ENCODE peak calls at places on chromosome 22, in eight cellular contexts. One of them, this sample, is unnamed.

GRCh38 chr22:39212721-39213376 is 31.9 kb downstream of the PDGFB start:
- DNase-seq in CD8-positive, alpha-beta memory T cell: no peak
- DNase-seq in BJ: no peak
- DNase-seq in brain microvascular endothelial cell: no peak
- DNase-seq in pancreas: peak
- DNase-seq in bronchial epithelial cell: peak
- DNase-seq in fibroblast of lung: peak
- DNase-seq in astrocyte of the spinal cord: no peak
- DNase-seq in this sample: no peak

GRCh38 chr22:27124336-27125023 is 467.1 kb downstream of the MIAT start:
- DNase-seq in fibroblast of lung: no peak
- DNase-seq in brain microvascular endothelial cell: no peak
- DNase-seq in CD8-positive, alpha-beta memory T cell: no peak
- DNase-seq in pancreas: no peak
- DNase-seq in BJ: no peak
- DNase-seq in bronchial epithelial cell: no peak
- DNase-seq in astrocyte of the spinal cord: no peak
- DNase-seq in this sample: no peak

GRCh38 chr22:32334640-32335365 is 22.9 kb upstream of the RFPL3 start:
- DNase-seq in brain microvascular endothelial cell: no peak
- DNase-seq in pancreas: no peak
- DNase-seq in fibroblast of lung: no peak
- DNase-seq in CD8-positive, alpha-beta memory T cell: no peak
- DNase-seq in BJ: no peak
- DNase-seq in bronchial epithelial cell: no peak
- DNase-seq in astrocyte of the spinal cord: no peak
- DNase-seq in this sample: no peak

GRCh38 chr22:48241658-48242057 is 1479.2 kb downstream of the TBC1D22A start:
- DNase-seq in fibroblast of lung: no peak
- DNase-seq in bronchial epithelial cell: no peak
- DNase-seq in brain microvascular endothelial cell: no peak
- DNase-seq in astrocyte of the spinal cord: no peak
- DNase-seq in CD8-positive, alpha-beta memory T cell: no peak
- DNase-seq in pancreas: no peak
- DNase-seq in BJ: no peak
- DNase-seq in this sample: no peak

GRCh38 chr22:44263547-44263946 is 49.2 kb downstream of the SHISAL1 start:
- DNase-seq in CD8-positive, alpha-beta memory T cell: no peak
- DNase-seq in fibroblast of lung: no peak
- DNase-seq in bronchial epithelial cell: no peak
- DNase-seq in astrocyte of the spinal cord: no peak
- DNase-seq in BJ: no peak
- DNase-seq in brain microvascular endothelial cell: no peak
- DNase-seq in pancreas: no peak
- DNase-seq in this sample: no peak

GRCh38 chr22:50244420-50245213 is at the start of gene TUBGCP6:
- DNase-seq in fibroblast of lung: peak
- DNase-seq in CD8-positive, alpha-beta memory T cell: peak
- DNase-seq in brain microvascular endothelial cell: peak
- DNase-seq in bronchial epithelial cell: peak
- DNase-seq in pancreas: peak
- DNase-seq in BJ: no peak
- DNase-seq in astrocyte of the spinal cord: peak
- DNase-seq in this sample: peak

GRCh38 chr22:50622723-50623327 is 5.1 kb downstream of the ARSA start:
- DNase-seq in bronchial epithelial cell: peak
- DNase-seq in pancreas: peak
- DNase-seq in BJ: no peak
- DNase-seq in fibroblast of lung: no peak
- DNase-seq in brain microvascular endothelial cell: no peak
- DNase-seq in CD8-positive, alpha-beta memory T cell: no peak
- DNase-seq in astrocyte of the spinal cord: no peak
- DNase-seq in this sample: no peak

GRCh38 chr22:33781396-33781795 is 138.9 kb downstream of the LARGE1 start:
- DNase-seq in pancreas: no peak
- DNase-seq in astrocyte of the spinal cord: no peak
- DNase-seq in brain microvascular endothelial cell: peak
- DNase-seq in bronchial epithelial cell: no peak
- DNase-seq in CD8-positive, alpha-beta memory T cell: no peak
- DNase-seq in BJ: peak
- DNase-seq in fibroblast of lung: peak
- DNase-seq in this sample: no peak

GRCh38 chr22:36819112-36819511 is 2.3 kb upstream of the PVALB start:
- DNase-seq in fibroblast of lung: no peak
- DNase-seq in brain microvascular endothelial cell: no peak
- DNase-seq in bronchial epithelial cell: no peak
- DNase-seq in astrocyte of the spinal cord: no peak
- DNase-seq in BJ: no peak
- DNase-seq in CD8-positive, alpha-beta memory T cell: no peak
- DNase-seq in pancreas: no peak
- DNase-seq in this sample: no peak

GRCh38 chr22:25062378-25063095 is 110.0 kb downstream of the KIAA1671 start:
- DNase-seq in CD8-positive, alpha-beta memory T cell: peak
- DNase-seq in pancreas: no peak
- DNase-seq in fibroblast of lung: no peak
- DNase-seq in bronchial epithelial cell: no peak
- DNase-seq in BJ: no peak
- DNase-seq in astrocyte of the spinal cord: no peak
- DNase-seq in brain microvascular endothelial cell: no peak
- DNase-seq in this sample: no peak

GRCh38 chr22:30351226-30351625 is 5.5 kb downstream of the SF3A1 start:
- DNase-seq in CD8-positive, alpha-beta memory T cell: no peak
- DNase-seq in bronchial epithelial cell: no peak
- DNase-seq in BJ: peak
- DNase-seq in pancreas: no peak
- DNase-seq in fibroblast of lung: peak
- DNase-seq in astrocyte of the spinal cord: no peak
- DNase-seq in brain microvascular endothelial cell: no peak
- DNase-seq in this sample: no peak

GRCh38 chr22:44172370-44173108 is 8.2 kb upstream of the PARVG start:
- DNase-seq in fibroblast of lung: no peak
- DNase-seq in pancreas: peak
- DNase-seq in BJ: no peak
- DNase-seq in bronchial epithelial cell: no peak
- DNase-seq in astrocyte of the spinal cord: no peak
- DNase-seq in brain microvascular endothelial cell: peak
- DNase-seq in CD8-positive, alpha-beta memory T cell: no peak
- DNase-seq in this sample: no peak

GRCh38 chr22:36329217-36330078 is 58.3 kb downstream of the MYH9 start:
- DNase-seq in BJ: peak
- DNase-seq in fibroblast of lung: peak
- DNase-seq in pancreas: no peak
- DNase-seq in astrocyte of the spinal cord: peak
- DNase-seq in brain microvascular endothelial cell: peak
- DNase-seq in bronchial epithelial cell: peak
- DNase-seq in CD8-positive, alpha-beta memory T cell: peak
- DNase-seq in this sample: peak

GRCh38 chr22:44389926-44390925 is 77.5 kb upstream of the SHISAL1 start:
- DNase-seq in astrocyte of the spinal cord: no peak
- DNase-seq in bronchial epithelial cell: no peak
- DNase-seq in CD8-positive, alpha-beta memory T cell: no peak
- DNase-seq in pancreas: no peak
- DNase-seq in fibroblast of lung: no peak
- DNase-seq in BJ: no peak
- DNase-seq in brain microvascular endothelial cell: no peak
- DNase-seq in this sample: no peak

GRCh38 chr22:48889887-48890692 is 937.6 kb downstream of the BRD1 start:
- DNase-seq in fibroblast of lung: no peak
- DNase-seq in astrocyte of the spinal cord: no peak
- DNase-seq in pancreas: no peak
- DNase-seq in CD8-positive, alpha-beta memory T cell: no peak
- DNase-seq in BJ: no peak
- DNase-seq in brain microvascular endothelial cell: no peak
- DNase-seq in bronchial epithelial cell: no peak
- DNase-seq in this sample: no peak

GRCh38 chr22:50530857-50531545 is 1.2 kb upstream of the TYMP start:
- DNase-seq in CD8-positive, alpha-beta memory T cell: peak
- DNase-seq in astrocyte of the spinal cord: peak
- DNase-seq in brain microvascular endothelial cell: peak
- DNase-seq in pancreas: peak
- DNase-seq in fibroblast of lung: peak
- DNase-seq in bronchial epithelial cell: peak
- DNase-seq in BJ: no peak
- DNase-seq in this sample: no peak

GRCh38 chr22:26887456-26887855 is 230.1 kb downstream of the MIAT start:
- DNase-seq in BJ: peak
- DNase-seq in fibroblast of lung: peak
- DNase-seq in pancreas: no peak
- DNase-seq in brain microvascular endothelial cell: peak
- DNase-seq in CD8-positive, alpha-beta memory T cell: no peak
- DNase-seq in astrocyte of the spinal cord: peak
- DNase-seq in bronchial epithelial cell: peak
- DNase-seq in this sample: peak

GRCh38 chr22:29940526-29940925 is 57.6 kb downstream of the MTMR3 start:
- DNase-seq in pancreas: no peak
- DNase-seq in astrocyte of the spinal cord: no peak
- DNase-seq in bronchial epithelial cell: no peak
- DNase-seq in fibroblast of lung: no peak
- DNase-seq in brain microvascular endothelial cell: no peak
- DNase-seq in CD8-positive, alpha-beta memory T cell: no peak
- DNase-seq in BJ: no peak
- DNase-seq in this sample: no peak

GRCh38 chr22:30572210-30572609 is 2.3 kb downstream of the GAL3ST1 start:
- DNase-seq in bronchial epithelial cell: no peak
- DNase-seq in BJ: no peak
- DNase-seq in brain microvascular endothelial cell: no peak
- DNase-seq in fibroblast of lung: no peak
- DNase-seq in astrocyte of the spinal cord: no peak
- DNase-seq in CD8-positive, alpha-beta memory T cell: no peak
- DNase-seq in pancreas: no peak
- DNase-seq in this sample: no peak

GRCh38 chr22:42282252-42282942 is 11.9 kb upstream of the TCF20 start:
- DNase-seq in pancreas: no peak
- DNase-seq in astrocyte of the spinal cord: no peak
- DNase-seq in brain microvascular endothelial cell: no peak
- DNase-seq in bronchial epithelial cell: no peak
- DNase-seq in fibroblast of lung: no peak
- DNase-seq in CD8-positive, alpha-beta memory T cell: no peak
- DNase-seq in BJ: no peak
- DNase-seq in this sample: no peak
- H3K4me3 ChIP-seq in pancreas: no peak
- H3K4me3 ChIP-seq in astrocyte of the spinal cord: no peak
- H3K4me3 ChIP-seq in brain microvascular endothelial cell: no peak
- H3K4me3 ChIP-seq in bronchial epithelial cell: no peak
- H3K4me3 ChIP-seq in fibroblast of lung: no peak
- H3K4me3 ChIP-seq in CD8-positive, alpha-beta memory T cell: no peak
- H3K4me3 ChIP-seq in BJ: no peak
- H3K4me3 ChIP-seq in this sample: no peak

DNA sequence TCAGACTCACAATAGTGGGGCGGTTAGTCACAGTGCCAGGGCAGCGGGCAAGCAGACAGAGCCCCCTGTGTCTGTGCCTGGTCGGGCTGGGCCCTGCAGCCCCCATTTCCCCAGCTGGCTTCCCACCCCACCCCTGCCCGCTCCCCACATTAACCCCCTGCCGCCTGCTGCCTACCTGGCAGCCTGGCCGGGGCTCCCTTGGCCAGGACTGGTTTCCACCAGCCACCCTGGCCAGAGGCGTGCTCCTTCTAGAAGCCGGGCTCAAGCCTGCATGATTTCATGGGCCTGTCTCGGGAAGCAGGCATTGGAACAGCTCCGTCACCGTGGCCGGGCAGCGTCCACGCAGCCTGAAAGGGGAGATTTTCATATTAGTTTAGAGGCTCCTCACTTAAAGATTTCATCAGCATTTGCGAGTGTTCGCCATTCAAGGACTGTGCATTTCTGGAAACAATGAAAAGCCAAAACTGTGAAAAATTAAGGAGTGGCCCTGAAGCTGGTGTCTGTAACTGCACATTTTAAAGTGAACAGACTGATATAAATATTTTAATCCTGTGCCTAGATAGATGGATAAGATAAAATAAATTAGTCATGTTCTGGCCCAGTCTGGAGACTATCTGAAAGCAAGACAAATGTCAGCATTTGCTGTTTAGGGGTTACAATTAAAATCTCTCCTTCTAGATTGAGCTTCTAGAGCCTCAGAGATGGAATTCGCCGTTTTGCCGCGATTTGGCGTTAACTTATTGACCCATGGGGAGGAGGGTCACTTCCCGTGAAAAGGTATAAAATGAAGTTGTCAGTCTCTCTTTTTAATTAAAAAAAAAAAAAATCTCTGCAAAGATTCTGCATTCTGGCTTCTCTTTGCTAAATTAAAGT is 79.4 kb upstream of the WNT7B start:
- DNase-seq in bronchial epithelial cell: no peak
- DNase-seq in CD8-positive, alpha-beta memory T cell: no peak
- DNase-seq in pancreas: peak
- DNase-seq in fibroblast of lung: no peak
- DNase-seq in astrocyte of the spinal cord: peak
- DNase-seq in brain microvascular endothelial cell: no peak
- DNase-seq in BJ: no peak
- DNase-seq in this sample: no peak
- H3K4me3 ChIP-seq in bronchial epithelial cell: peak
- H3K4me3 ChIP-seq in CD8-positive, alpha-beta memory T cell: no peak
- H3K4me3 ChIP-seq in pancreas: no peak
- H3K4me3 ChIP-seq in fibroblast of lung: no peak
- H3K4me3 ChIP-seq in astrocyte of the spinal cord: peak
- H3K4me3 ChIP-seq in brain microvascular endothelial cell: no peak
- H3K4me3 ChIP-seq in BJ: peak
- H3K4me3 ChIP-seq in this sample: no peak

GRCh38 chr22:42621505-42622002 is 6.9 kb upstream of the POLDIP3 start:
- DNase-seq in CD8-positive, alpha-beta memory T cell: peak
- DNase-seq in fibroblast of lung: peak
- DNase-seq in pancreas: no peak
- DNase-seq in brain microvascular endothelial cell: peak
- DNase-seq in bronchial epithelial cell: peak
- DNase-seq in astrocyte of the spinal cord: peak
- DNase-seq in BJ: no peak
- DNase-seq in this sample: no peak
- H3K4me3 ChIP-seq in CD8-positive, alpha-beta memory T cell: no peak
- H3K4me3 ChIP-seq in fibroblast of lung: no peak
- H3K4me3 ChIP-seq in pancreas: no peak
- H3K4me3 ChIP-seq in brain microvascular endothelial cell: no peak
- H3K4me3 ChIP-seq in bronchial epithelial cell: no peak
- H3K4me3 ChIP-seq in astrocyte of the spinal cord: no peak
- H3K4me3 ChIP-seq in BJ: no peak
- H3K4me3 ChIP-seq in this sample: no peak

DNA sequence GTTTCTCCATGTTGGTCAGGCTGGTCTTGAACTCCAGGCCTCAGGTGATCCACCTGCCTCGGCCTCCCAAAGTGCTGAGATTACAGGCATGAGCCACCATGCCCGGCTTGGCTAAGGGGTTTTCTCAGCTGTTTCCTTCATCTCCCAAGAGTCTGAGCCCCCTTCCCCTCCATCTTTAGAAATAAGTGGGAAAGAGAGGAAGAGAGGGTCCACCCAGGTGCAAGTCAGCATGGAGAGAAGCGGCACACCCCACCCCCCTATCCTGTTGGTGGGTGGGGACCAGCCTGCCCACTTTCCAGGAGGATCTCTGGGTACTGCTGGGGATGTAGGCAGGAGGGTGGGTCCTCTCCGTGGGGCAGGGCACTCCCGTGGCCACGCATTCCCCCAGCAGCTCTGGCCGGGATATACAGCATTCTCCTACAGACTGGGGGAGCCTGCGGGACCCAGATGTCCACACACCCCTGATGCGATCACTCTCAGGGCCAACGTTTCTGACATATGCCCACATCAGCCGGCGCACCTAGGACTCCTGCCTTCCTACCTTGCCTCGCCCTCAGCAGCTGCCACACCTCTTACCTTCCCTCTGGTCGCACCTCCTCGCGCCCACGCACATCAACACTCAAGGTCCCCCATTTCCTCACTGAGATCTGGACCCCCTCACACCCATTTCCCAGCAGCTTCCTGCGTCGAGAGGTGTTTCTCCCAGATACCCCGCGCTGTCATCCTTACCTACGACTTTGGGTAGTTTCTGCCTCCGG is 8.9 kb downstream of the SCARF2 start:
- DNase-seq in astrocyte of the spinal cord: no peak
- DNase-seq in CD8-positive, alpha-beta memory T cell: no peak
- DNase-seq in brain microvascular endothelial cell: no peak
- DNase-seq in fibroblast of lung: no peak
- DNase-seq in pancreas: no peak
- DNase-seq in bronchial epithelial cell: no peak
- DNase-seq in BJ: no peak
- DNase-seq in this sample: no peak
- H3K4me3 ChIP-seq in astrocyte of the spinal cord: no peak
- H3K4me3 ChIP-seq in CD8-positive, alpha-beta memory T cell: peak
- H3K4me3 ChIP-seq in brain microvascular endothelial cell: no peak
- H3K4me3 ChIP-seq in fibroblast of lung: no peak
- H3K4me3 ChIP-seq in pancreas: no peak
- H3K4me3 ChIP-seq in bronchial epithelial cell: no peak
- H3K4me3 ChIP-seq in BJ: no peak
- H3K4me3 ChIP-seq in this sample: no peak